ENCODE peak calls at places on chromosomes 7 and 10, in four cellular contexts. One of them, this sample, is unnamed.

GRCh38 chr10:131675104-131675503 is 225.7 kb upstream of the PPP2R2D start:
- DNase-seq in MV-4-11: no peak
- DNase-seq in LoVo: no peak
- DNase-seq in HFFc6: no peak
- DNase-seq in this sample: no peak

GRCh38 chr10:43387678-43388032 is 16.2 kb downstream of the FXYD4 start:
- DNase-seq in LoVo: no peak
- DNase-seq in MV-4-11: no peak
- DNase-seq in HFFc6: no peak
- DNase-seq in this sample: no peak

GRCh38 chr10:99449023-99449422 is 18.6 kb upstream of the GOT1 start:
- DNase-seq in HFFc6: no peak
- DNase-seq in LoVo: no peak
- DNase-seq in MV-4-11: no peak
- DNase-seq in this sample: no peak

GRCh38 chr7:69095649-69096048 is 502.6 kb upstream of the AUTS2 start:
- DNase-seq in LoVo: no peak
- DNase-seq in MV-4-11: no peak
- DNase-seq in HFFc6: no peak
- DNase-seq in this sample: no peak

GRCh38 chr7:81515009-81515408 is 254.8 kb downstream of the HGF start:
- DNase-seq in MV-4-11: no peak
- DNase-seq in HFFc6: peak
- DNase-seq in LoVo: no peak
- DNase-seq in this sample: no peak

GRCh38 chr10:89213191-89213808 is 6.2 kb upstream of the CH25H start:
- DNase-seq in HFFc6: peak
- DNase-seq in MV-4-11: peak
- DNase-seq in LoVo: peak
- DNase-seq in this sample: peak

GRCh38 chr10:125824736-125825135 is 1.4 kb downstream of the BCCIP start:
- DNase-seq in HFFc6: peak
- DNase-seq in MV-4-11: no peak
- DNase-seq in LoVo: peak
- DNase-seq in this sample: peak

GRCh38 chr10:2920638-2921037 is 146.7 kb upstream of the PFKP start:
- DNase-seq in MV-4-11: no peak
- DNase-seq in LoVo: no peak
- DNase-seq in HFFc6: no peak
- DNase-seq in this sample: no peak

GRCh38 chr10:79189853-79190435 is 121.2 kb downstream of the ZMIZ1 start:
- DNase-seq in LoVo: no peak
- DNase-seq in MV-4-11: no peak
- DNase-seq in HFFc6: no peak
- DNase-seq in this sample: peak

GRCh38 chr10:114167985-114168384 is 6.0 kb downstream of the CCDC186 start:
- DNase-seq in LoVo: no peak
- DNase-seq in HFFc6: no peak
- DNase-seq in MV-4-11: no peak
- DNase-seq in this sample: no peak

GRCh38 chr7:78473902-78474301 is 675.3 kb downstream of the PHTF2 start:
- DNase-seq in LoVo: no peak
- DNase-seq in MV-4-11: no peak
- DNase-seq in HFFc6: no peak
- DNase-seq in this sample: no peak

GRCh38 chr7:98365863-98366561 is 34.9 kb downstream of the BAIAP2L1 start:
- DNase-seq in LoVo: no peak
- DNase-seq in MV-4-11: no peak
- DNase-seq in HFFc6: no peak
- DNase-seq in this sample: no peak

GRCh38 chr10:31157125-31157983 is 125.7 kb upstream of the ZNF438 start:
- DNase-seq in MV-4-11: no peak
- DNase-seq in LoVo: no peak
- DNase-seq in HFFc6: peak
- DNase-seq in this sample: peak

GRCh38 chr10:411597-411996 is 276.3 kb downstream of the ZMYND11 start:
- DNase-seq in MV-4-11: no peak
- DNase-seq in LoVo: no peak
- DNase-seq in HFFc6: no peak
- DNase-seq in this sample: no peak

This sample was measured in foreskin fibroblast.